ENCODE peak calls at places on chromosomes 13 and 19, in ten cellular contexts. One of them, this sample, is unnamed.

GRCh38 chr19:43690444-43690843 is 20.5 kb upstream of the PLAUR start:
- DNase-seq in PC-9: no peak
- DNase-seq in GM23338: no peak
- DNase-seq in CD8-positive, alpha-beta T cell: no peak
- DNase-seq in heart left ventricle: no peak
- DNase-seq in prostate gland: no peak
- DNase-seq in cardiac muscle cell: no peak
- DNase-seq in HCT116: no peak
- DNase-seq in endothelial cell of umbilical vein: no peak
- DNase-seq in heart right ventricle: no peak
- DNase-seq in this sample: no peak

GRCh38 chr13:23883255-23883654 is 5.9 kb downstream of the MIPEP start:
- DNase-seq in prostate gland: no peak
- DNase-seq in heart left ventricle: no peak
- DNase-seq in HCT116: no peak
- DNase-seq in PC-9: no peak
- DNase-seq in heart right ventricle: no peak
- DNase-seq in GM23338: no peak
- DNase-seq in CD8-positive, alpha-beta T cell: no peak
- DNase-seq in endothelial cell of umbilical vein: no peak
- DNase-seq in cardiac muscle cell: no peak
- DNase-seq in this sample: no peak

GRCh38 chr13:111008351-111008750 is 93.5 kb upstream of the ANKRD10 start:
- DNase-seq in heart left ventricle: no peak
- DNase-seq in cardiac muscle cell: no peak
- DNase-seq in PC-9: no peak
- DNase-seq in HCT116: no peak
- DNase-seq in CD8-positive, alpha-beta T cell: no peak
- DNase-seq in GM23338: no peak
- DNase-seq in prostate gland: no peak
- DNase-seq in heart right ventricle: no peak
- DNase-seq in endothelial cell of umbilical vein: no peak
- DNase-seq in this sample: no peak

GRCh38 chr13:112703935-112704633 is 14.2 kb downstream of the ATP11A start:
- DNase-seq in cardiac muscle cell: no peak
- DNase-seq in endothelial cell of umbilical vein: no peak
- DNase-seq in HCT116: no peak
- DNase-seq in heart left ventricle: no peak
- DNase-seq in CD8-positive, alpha-beta T cell: no peak
- DNase-seq in GM23338: no peak
- DNase-seq in prostate gland: no peak
- DNase-seq in heart right ventricle: no peak
- DNase-seq in PC-9: no peak
- DNase-seq in this sample: no peak

GRCh38 chr13:108911807-108912206 is 282.4 kb downstream of the MYO16 start:
- DNase-seq in CD8-positive, alpha-beta T cell: no peak
- DNase-seq in GM23338: no peak
- DNase-seq in heart left ventricle: no peak
- DNase-seq in prostate gland: no peak
- DNase-seq in endothelial cell of umbilical vein: no peak
- DNase-seq in HCT116: no peak
- DNase-seq in PC-9: peak; percentile 71
- DNase-seq in heart right ventricle: no peak
- DNase-seq in cardiac muscle cell: no peak
- DNase-seq in this sample: no peak

GRCh38 chr13:72149701-72150100 is 282.7 kb upstream of the DACH1 start:
- DNase-seq in heart left ventricle: no peak
- DNase-seq in prostate gland: no peak
- DNase-seq in endothelial cell of umbilical vein: no peak
- DNase-seq in heart right ventricle: no peak
- DNase-seq in GM23338: no peak
- DNase-seq in cardiac muscle cell: no peak
- DNase-seq in PC-9: no peak
- DNase-seq in CD8-positive, alpha-beta T cell: no peak
- DNase-seq in HCT116: no peak
- DNase-seq in this sample: no peak

GRCh38 chr19:31232871-31233270 is 116.4 kb downstream of the TSHZ3 start:
- DNase-seq in PC-9: no peak
- DNase-seq in HCT116: no peak
- DNase-seq in cardiac muscle cell: no peak
- DNase-seq in CD8-positive, alpha-beta T cell: no peak
- DNase-seq in heart left ventricle: no peak
- DNase-seq in prostate gland: no peak
- DNase-seq in heart right ventricle: no peak
- DNase-seq in endothelial cell of umbilical vein: no peak
- DNase-seq in GM23338: no peak
- DNase-seq in this sample: no peak

GRCh38 chr13:93226623-93227279 is at the start of gene GPC6:
- DNase-seq in endothelial cell of umbilical vein: no peak
- DNase-seq in PC-9: peak; percentile 37
- DNase-seq in prostate gland: peak; percentile 32
- DNase-seq in GM23338: peak; percentile 88
- DNase-seq in CD8-positive, alpha-beta T cell: no peak
- DNase-seq in HCT116: no peak
- DNase-seq in heart right ventricle: no peak
- DNase-seq in heart left ventricle: no peak
- DNase-seq in cardiac muscle cell: peak; percentile 89
- DNase-seq in this sample: peak; percentile 79

GRCh38 chr13:50140153-50140552 is 124.9 kb downstream of the KCNRG start:
- DNase-seq in cardiac muscle cell: no peak
- DNase-seq in heart left ventricle: no peak
- DNase-seq in endothelial cell of umbilical vein: no peak
- DNase-seq in PC-9: no peak
- DNase-seq in prostate gland: no peak
- DNase-seq in HCT116: no peak
- DNase-seq in CD8-positive, alpha-beta T cell: no peak
- DNase-seq in heart right ventricle: no peak
- DNase-seq in GM23338: no peak
- DNase-seq in this sample: no peak

GRCh38 chr19:38870612-38871011 is 7.5 kb downstream of the RINL start:
- DNase-seq in HCT116: no peak
- DNase-seq in PC-9: no peak
- DNase-seq in GM23338: no peak
- DNase-seq in CD8-positive, alpha-beta T cell: no peak
- DNase-seq in endothelial cell of umbilical vein: no peak
- DNase-seq in heart right ventricle: no peak
- DNase-seq in cardiac muscle cell: no peak
- DNase-seq in prostate gland: no peak
- DNase-seq in heart left ventricle: no peak
- DNase-seq in this sample: no peak

GRCh38 chr19:40282209-40282580 is 3.0 kb downstream of the AKT2 start:
- DNase-seq in GM23338: no peak
- DNase-seq in CD8-positive, alpha-beta T cell: no peak
- DNase-seq in endothelial cell of umbilical vein: no peak
- DNase-seq in cardiac muscle cell: no peak
- DNase-seq in heart left ventricle: no peak
- DNase-seq in PC-9: no peak
- DNase-seq in HCT116: no peak
- DNase-seq in prostate gland: no peak
- DNase-seq in heart right ventricle: no peak
- DNase-seq in this sample: no peak
- H3K4me1 ChIP-seq in GM23338: peaks cover 17% of the 10 kb centered on the region
- H3K4me1 ChIP-seq in CD8-positive, alpha-beta T cell: peaks cover 71% of the 10 kb centered on the region
- H3K4me1 ChIP-seq in endothelial cell of umbilical vein: peaks cover 11% of the 10 kb centered on the region
- H3K4me1 ChIP-seq in cardiac muscle cell: peaks cover 29% of the 10 kb centered on the region
- H3K4me1 ChIP-seq in heart left ventricle: peaks cover 78% of the 10 kb centered on the region
- H3K4me1 ChIP-seq in PC-9: peaks cover 17% of the 10 kb centered on the region
- H3K4me1 ChIP-seq in HCT116: peaks cover 11% of the 10 kb centered on the region
- H3K4me1 ChIP-seq in prostate gland: peaks cover 23% of the 10 kb centered on the region
- H3K4me1 ChIP-seq in heart right ventricle: peaks cover 73% of the 10 kb centered on the region
- H3K4me1 ChIP-seq in this sample: peaks cover 5% of the 10 kb centered on the region

GRCh38 chr19:47058621-47059020 is 10.2 kb upstream of the TMEM160 start:
- DNase-seq in heart right ventricle: no peak
- DNase-seq in CD8-positive, alpha-beta T cell: no peak
- DNase-seq in heart left ventricle: no peak
- DNase-seq in prostate gland: no peak
- DNase-seq in cardiac muscle cell: peak; percentile 27
- DNase-seq in GM23338: no peak
- DNase-seq in HCT116: no peak
- DNase-seq in endothelial cell of umbilical vein: no peak
- DNase-seq in PC-9: no peak
- DNase-seq in this sample: no peak
- TF ChIP-seq CTCF in heart right ventricle: no peak
- TF ChIP-seq CTCF in CD8-positive, alpha-beta T cell: no peak
- TF ChIP-seq CTCF in heart left ventricle: no peak
- TF ChIP-seq CTCF in prostate gland: no peak
- TF ChIP-seq CTCF in cardiac muscle cell: no peak
- TF ChIP-seq CTCF in GM23338: no peak
- TF ChIP-seq CTCF in HCT116: no peak
- TF ChIP-seq CTCF in endothelial cell of umbilical vein: no peak
- TF ChIP-seq CTCF in PC-9: no peak
- TF ChIP-seq CTCF in this sample: no peak

DNA sequence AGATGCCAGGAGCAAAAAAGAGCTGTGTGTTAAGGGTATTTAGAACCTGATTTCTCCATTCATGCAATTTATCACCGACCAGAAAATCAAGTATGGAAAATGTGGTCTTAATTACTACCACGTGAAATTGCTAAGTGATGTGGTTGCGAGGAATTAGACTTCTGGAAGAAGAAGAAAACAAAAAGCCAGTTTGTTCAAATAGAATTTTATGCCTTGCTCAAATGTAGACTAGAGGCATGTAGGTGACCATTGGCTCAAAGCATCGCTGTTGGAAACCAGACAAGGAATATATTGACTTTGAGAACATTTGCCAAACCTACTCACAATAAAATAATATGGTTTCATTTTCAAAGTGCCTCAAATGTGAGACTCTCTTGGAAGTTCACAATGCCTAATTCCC is 57.3 kb upstream of the LRCH1 start:
- DNase-seq in PC-9: no peak
- DNase-seq in heart left ventricle: no peak
- DNase-seq in CD8-positive, alpha-beta T cell: no peak
- DNase-seq in heart right ventricle: no peak
- DNase-seq in HCT116: no peak
- DNase-seq in cardiac muscle cell: no peak
- DNase-seq in endothelial cell of umbilical vein: no peak
- DNase-seq in GM23338: no peak
- DNase-seq in prostate gland: peak; percentile 42
- DNase-seq in this sample: no peak
- H3K4me3 ChIP-seq in PC-9: no peak overlapping the region
- H3K4me3 ChIP-seq in heart left ventricle: no peak overlapping the region
- H3K4me3 ChIP-seq in CD8-positive, alpha-beta T cell: no peak overlapping the region
- H3K4me3 ChIP-seq in heart right ventricle: no peak overlapping the region
- H3K4me3 ChIP-seq in HCT116: no peak overlapping the region
- H3K4me3 ChIP-seq in cardiac muscle cell: no peak overlapping the region
- H3K4me3 ChIP-seq in endothelial cell of umbilical vein: no peak overlapping the region
- H3K4me3 ChIP-seq in GM23338: no peak overlapping the region
- H3K4me3 ChIP-seq in prostate gland: no peak overlapping the region
- H3K4me3 ChIP-seq in this sample: no peak overlapping the region

DNA sequence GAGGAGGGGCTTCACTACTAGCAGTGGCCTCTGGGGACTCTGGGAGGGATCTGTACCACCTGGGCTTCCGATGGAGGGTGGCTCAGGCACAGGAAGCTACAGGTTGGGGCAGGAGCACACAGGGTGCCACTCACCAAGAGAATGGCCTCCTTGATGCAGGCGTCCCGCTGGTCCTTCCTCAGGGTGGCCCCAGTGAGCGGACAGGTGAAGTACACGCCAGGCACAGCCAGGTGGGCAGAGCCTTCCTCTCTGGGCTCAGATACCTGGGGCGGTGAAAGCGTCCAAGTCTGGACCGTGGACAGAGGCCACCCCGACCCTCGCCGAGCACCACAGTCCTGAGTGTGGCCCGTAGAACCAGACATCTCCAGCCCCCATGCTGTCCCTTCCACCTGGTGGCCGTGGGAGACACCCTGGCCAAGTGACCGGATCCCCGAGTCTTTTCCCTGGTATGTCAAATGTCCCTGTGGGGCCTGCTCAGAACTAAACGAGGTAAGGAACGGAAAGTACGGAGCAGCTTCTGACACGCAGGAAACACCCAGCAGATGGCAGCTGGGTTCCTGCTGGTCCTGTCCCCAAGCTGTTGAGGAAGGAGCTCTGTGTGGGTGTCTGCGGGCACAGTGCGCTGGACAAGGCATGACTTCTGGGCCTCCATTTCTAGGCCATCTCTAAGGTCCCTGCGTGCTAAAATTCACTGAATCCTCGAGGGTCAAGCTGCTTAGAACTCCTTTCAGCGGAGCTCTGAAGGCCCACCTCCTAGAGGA is 5.2 kb downstream of the UBXN6 start:
- DNase-seq in heart left ventricle: no peak
- DNase-seq in prostate gland: no peak
- DNase-seq in PC-9: no peak
- DNase-seq in heart right ventricle: no peak
- DNase-seq in CD8-positive, alpha-beta T cell: no peak
- DNase-seq in cardiac muscle cell: no peak
- DNase-seq in HCT116: no peak
- DNase-seq in endothelial cell of umbilical vein: no peak
- DNase-seq in GM23338: no peak
- DNase-seq in this sample: no peak
- H3K4me1 ChIP-seq in heart left ventricle: peaks cover 25% of the 10 kb centered on the region
- H3K4me1 ChIP-seq in prostate gland: peaks cover 17% of the 10 kb centered on the region
- H3K4me1 ChIP-seq in PC-9: no peaks in the 10 kb centered on the region
- H3K4me1 ChIP-seq in heart right ventricle: peaks cover 22% of the 10 kb centered on the region
- H3K4me1 ChIP-seq in CD8-positive, alpha-beta T cell: peaks cover 12% of the 10 kb centered on the region
- H3K4me1 ChIP-seq in cardiac muscle cell: peaks cover 13% of the 10 kb centered on the region
- H3K4me1 ChIP-seq in HCT116: peaks cover 6% of the 10 kb centered on the region
- H3K4me1 ChIP-seq in endothelial cell of umbilical vein: peaks cover 14% of the 10 kb centered on the region
- H3K4me1 ChIP-seq in GM23338: peaks cover 8% of the 10 kb centered on the region
- H3K4me1 ChIP-seq in this sample: peaks cover 4% of the 10 kb centered on the region